ENCODE peak calls at places on chromosome 4, in seven cellular contexts. One of them, this sample, is unnamed.

GRCh38 chr4:8117278-8117682 is 41.3 kb downstream of the ABLIM2 start:
- DNase-seq in Karpas-422: peak
- DNase-seq in lung microvascular endothelial cell: peak
- DNase-seq in IMR-90: peak
- DNase-seq in myocyte: no peak
- DNase-seq in LHCN-M2: peak
- DNase-seq in stimulated activated CD4-positive, alpha-beta T cell treated with anti-CD3 and anti-CD28 coated beads, Interleukin-2, amount 100 ng/mL, for 48 hours: peak
- DNase-seq in this sample: peak

GRCh38 chr4:54097152-54097551 is 2.8 kb upstream of the GSX2 start:
- DNase-seq in Karpas-422: no peak
- DNase-seq in lung microvascular endothelial cell: no peak
- DNase-seq in IMR-90: no peak
- DNase-seq in myocyte: no peak
- DNase-seq in LHCN-M2: no peak
- DNase-seq in stimulated activated CD4-positive, alpha-beta T cell treated with anti-CD3 and anti-CD28 coated beads, Interleukin-2, amount 100 ng/mL, for 48 hours: no peak
- DNase-seq in this sample: no peak

GRCh38 chr4:82802906-82803305 is 4.3 kb upstream of the SCD5 start:
- DNase-seq in Karpas-422: no peak
- DNase-seq in lung microvascular endothelial cell: no peak
- DNase-seq in IMR-90: no peak
- DNase-seq in myocyte: no peak
- DNase-seq in LHCN-M2: no peak
- DNase-seq in stimulated activated CD4-positive, alpha-beta T cell treated with anti-CD3 and anti-CD28 coated beads, Interleukin-2, amount 100 ng/mL, for 48 hours: no peak
- DNase-seq in this sample: no peak

GRCh38 chr4:152041304-152041703 is 280.5 kb upstream of the GATB start:
- DNase-seq in Karpas-422: no peak
- DNase-seq in lung microvascular endothelial cell: no peak
- DNase-seq in IMR-90: no peak
- DNase-seq in myocyte: no peak
- DNase-seq in LHCN-M2: no peak
- DNase-seq in stimulated activated CD4-positive, alpha-beta T cell treated with anti-CD3 and anti-CD28 coated beads, Interleukin-2, amount 100 ng/mL, for 48 hours: no peak
- DNase-seq in this sample: no peak

GRCh38 chr4:72295966-72296557 is 264.3 kb downstream of the NPFFR2 start:
- DNase-seq in Karpas-422: peak
- DNase-seq in lung microvascular endothelial cell: peak
- DNase-seq in IMR-90: peak
- DNase-seq in myocyte: peak
- DNase-seq in LHCN-M2: peak
- DNase-seq in stimulated activated CD4-positive, alpha-beta T cell treated with anti-CD3 and anti-CD28 coated beads, Interleukin-2, amount 100 ng/mL, for 48 hours: no peak
- DNase-seq in this sample: peak

GRCh38 chr4:88675543-88675942 is 22.1 kb downstream of the NAP1L5 start:
- DNase-seq in Karpas-422: no peak
- DNase-seq in lung microvascular endothelial cell: no peak
- DNase-seq in IMR-90: peak
- DNase-seq in myocyte: no peak
- DNase-seq in LHCN-M2: no peak
- DNase-seq in stimulated activated CD4-positive, alpha-beta T cell treated with anti-CD3 and anti-CD28 coated beads, Interleukin-2, amount 100 ng/mL, for 48 hours: no peak
- DNase-seq in this sample: no peak

GRCh38 chr4:113711883-113712662 is 49.5 kb downstream of the CAMK2D start:
- DNase-seq in Karpas-422: no peak
- DNase-seq in lung microvascular endothelial cell: no peak
- DNase-seq in IMR-90: no peak
- DNase-seq in myocyte: no peak
- DNase-seq in LHCN-M2: no peak
- DNase-seq in stimulated activated CD4-positive, alpha-beta T cell treated with anti-CD3 and anti-CD28 coated beads, Interleukin-2, amount 100 ng/mL, for 48 hours: no peak
- DNase-seq in this sample: no peak

GRCh38 chr4:108762559-108763225 is at the start of gene ETNPPL:
- DNase-seq in Karpas-422: no peak
- DNase-seq in lung microvascular endothelial cell: peak
- DNase-seq in IMR-90: no peak
- DNase-seq in myocyte: peak
- DNase-seq in LHCN-M2: no peak
- DNase-seq in stimulated activated CD4-positive, alpha-beta T cell treated with anti-CD3 and anti-CD28 coated beads, Interleukin-2, amount 100 ng/mL, for 48 hours: peak
- DNase-seq in this sample: peak

This sample was measured in endothelial cell of umbilical vein.